ENCODE peak calls at places on chromosomes 13 and 19, in eight cellular contexts. W is T-helper 22 cell; N is stomach; Y is OCI-LY7; G is mucosa of gallbladder; J is ACHN; K is HS-5; E is stimulated activated CD4-positive, alpha-beta T cell treated with anti-CD3 and anti-CD28 coated beads, Interleukin-12 subunit alpha, Interleukin-12 subunit beta, amount 100 ng/mL, for 4 hours. A is an unnamed sample.
A peak's percentile ranks its signal among the peaks of the same experiment; 100 is the strongest.

GRCh38 chr13:25874064-25874737 is 177.6 kb downstream of the SHISA2 start:
- DNase-seq in W (no peak), N (no peak), Y (no peak), G (no peak), J (no peak), K (no peak), E (no peak), A (no peak)

GRCh38 chr13:113122571-113123225 is at the start of gene F10:
- DNase-seq in W (no peak), N (peak; percentile 73), Y (no peak), G (peak; percentile 78), J (no peak), K (no peak), E (no peak), A (peak; percentile 44)

GRCh38 chr13:112117955-112118302 is 51.0 kb downstream of the SOX1 start:
- DNase-seq in W (no peak), N (peak; percentile 17), Y (no peak), G (no peak), J (no peak), K (no peak), E (no peak), A (no peak)

GRCh38 chr19:49916839-49917733 is 11.9 kb upstream of the ATF5 start:
- DNase-seq in W (no peak), N (no peak), Y (no peak), G (no peak), J (no peak), K (no peak), E (no peak), A (no peak)

GRCh38 chr19:42634409-42635232 is 39.9 kb upstream of the CEACAM8 start:
- DNase-seq in W (no peak), N (peak; percentile 44), Y (peak; percentile 45), G (no peak), J (peak; percentile 34), K (no peak), E (peak; percentile 22), A (peak; percentile 63)

GRCh38 chr13:35833571-35834305 is 297.4 kb downstream of the DCLK1 start:
- DNase-seq in W (no peak), N (no peak), Y (no peak), G (no peak), J (no peak), K (no peak), E (no peak), A (no peak)

GRCh38 chr13:24899601-24900000 is 135.6 kb downstream of the RNF17 start:
- DNase-seq in W (no peak), N (no peak), Y (no peak), G (no peak), J (no peak), K (no peak), E (no peak), A (no peak)

GRCh38 chr19:55270172-55270942 is 9.6 kb downstream of the HSPBP1 start:
- DNase-seq in W (no peak), N (no peak), Y (no peak), G (no peak), J (no peak), K (no peak), E (no peak), A (no peak)

GRCh38 chr19:27843861-27844260 is 1369.1 kb downstream of the UQCRFS1 start:
- DNase-seq in W (no peak), N (no peak), Y (no peak), G (no peak), J (no peak), K (no peak), E (no peak), A (no peak)

GRCh38 chr19:1237754-1238372 is at the start of gene CBARP:
- DNase-seq in W (no peak), N (no peak), Y (no peak), G (no peak), J (no peak), K (no peak), E (peak; percentile 44), A (no peak)

GRCh38 chr13:30829145-30829544 is 76.9 kb upstream of the MEDAG start:
- DNase-seq in W (no peak), N (no peak), Y (no peak), G (no peak), J (peak; percentile 33), K (peak; percentile 56), E (no peak), A (no peak)

A was measured in activated naive CD4-positive, alpha-beta T cell treated with anti-CD3 and anti-CD28 coated beads, Interleukin-2, amount 50 U/mL, for 72 hours.